ENCODE peak calls at places on chromosomes 13 and 19, in ten cellular contexts. O is heart right ventricle, Z is AG10803, T is GM23338, F is BE2C, H is PC-9, S is Caco-2, I is AG20443, B is esophagus squamous epithelium, Y is T-cell. W is an unnamed sample.

GRCh38 chr13:51033431-51034185 is 77.5 kb downstream of the C13orf42 start:
- DNase-seq in Y (no peak), O (no peak), H (no peak), F (no peak), Z (no peak), S (no peak), B (no peak), T (peak; percentile 25), I (no peak), W (no peak)

GRCh38 chr19:35247526-35248309 is 1.1 kb upstream of the LSR start:
- DNase-seq in O (peak; percentile 55), B (no peak), F (no peak), S (peak; percentile 97), T (peak; percentile 99), Y (peak; percentile 43), H (peak; percentile 91), Z (no peak), I (peak; percentile 18), W (no peak)

GRCh38 chr13:111275995-111276618 is 44.3 kb upstream of the TEX29 start:
- DNase-seq in F (no peak), S (no peak), I (no peak), H (no peak), O (no peak), B (no peak), Y (no peak), Z (no peak), T (no peak), W (no peak)

GRCh38 chr13:96822900-96823299 is 171.4 kb downstream of the OXGR1 start:
- DNase-seq in H (no peak), I (no peak), S (peak; percentile 64), T (peak; percentile 70), Y (no peak), Z (no peak), F (peak; percentile 70), B (no peak), O (no peak), W (peak; percentile 23)

GRCh38 chr13:98890186-98890585 is 87.7 kb downstream of the DOCK9 start:
- DNase-seq in Y (no peak), H (peak; percentile 52), S (no peak), B (no peak), I (peak; percentile 90), O (no peak), F (peak; percentile 39), T (no peak), Z (peak; percentile 86), W (no peak)

GRCh38 chr13:58592052-58592451 is 960.5 kb downstream of the PCDH17 start:
- DNase-seq in Z (no peak), H (no peak), Y (no peak), O (no peak), T (no peak), I (no peak), S (no peak), F (no peak), B (no peak), W (no peak)

GRCh38 chr19:13181747-13182388 is 31.7 kb downstream of the IER2 start:
- DNase-seq in F (peak; percentile 37), Z (peak; percentile 76), T (no peak), I (peak; percentile 74), B (no peak), Y (peak; percentile 31), O (peak; percentile 86), H (no peak), S (no peak), W (peak; percentile 69)

GRCh38 chr13:99374169-99374991 is 67.2 kb upstream of the GPR183 start:
- DNase-seq in I (no peak), F (no peak), Y (no peak), T (no peak), H (no peak), S (no peak), O (no peak), B (no peak), Z (no peak), W (no peak)

GRCh38 chr19:50628551-50628950 is 11.1 kb downstream of the SYT3 start:
- DNase-seq in T (no peak), H (no peak), Z (no peak), Y (no peak), B (no peak), O (no peak), F (no peak), S (no peak), I (no peak), W (no peak)

GRCh38 chr13:73717632-73718031 is 416.6 kb downstream of the KLF12 start:
- DNase-seq in Y (no peak), I (no peak), B (no peak), H (no peak), Z (no peak), S (no peak), F (no peak), O (no peak), T (no peak), W (peak; percentile 1)

GRCh38 chr19:19239675-19240074 is 27.9 kb downstream of the NCAN start:
- DNase-seq in H (no peak), O (no peak), Y (no peak), T (no peak), I (no peak), S (no peak), B (no peak), F (no peak), Z (no peak), W (no peak)

GRCh38 chr13:99086869-99087129 is 108.9 kb upstream of the DOCK9 start:
- DNase-seq in F (peak; percentile 23), S (no peak), T (no peak), H (no peak), B (no peak), O (no peak), Y (peak; percentile 28), I (no peak), Z (no peak), W (no peak)

GRCh38 chr19:31525610-31526147 is 176.4 kb upstream of the TSHZ3 start:
- DNase-seq in O (no peak), Z (no peak), F (no peak), B (no peak), H (no peak), I (no peak), T (no peak), Y (no peak), S (no peak), W (no peak)

W was measured in Kasumi-1.